ENCODE peak calls at places on chromosome 4, in five cellular contexts. I is activated T-cell treated with anti-CD3 and anti-CD28 coated beads for 1 hour, B is endothelial cell of umbilical vein, H is smooth muscle cell of the brain vasculature, T is hypothalamus. A is an unnamed sample.

GRCh38 chr4:80069108-80069836 is 3.8 kb downstream of the ANTXR2 start:
- DNase-seq in I (no peak), B (no peak), H (no peak), T (no peak), A (no peak)

GRCh38 chr4:124279741-124280140 is 432.8 kb downstream of the ANKRD50 start:
- DNase-seq in I (no peak), B (no peak), H (no peak), T (no peak), A (no peak)

GRCh38 chr4:103994059-103994458 is 274.3 kb upstream of the TACR3 start:
- DNase-seq in I (no peak), B (no peak), H (no peak), T (no peak), A (peak; percentile 1)

GRCh38 chr4:142474398-142475087 is 371.6 kb downstream of the INPP4B start:
- DNase-seq in I (no peak), B (no peak), H (no peak), T (no peak), A (no peak)

GRCh38 chr4:14856076-14856926 is 146.0 kb upstream of the CPEB2 start:
- DNase-seq in I (no peak), B (peak; percentile 35), H (peak; percentile 97), T (no peak), A (peak; percentile 96)

GRCh38 chr4:1768367-1769034 is 24.6 kb upstream of the FGFR3 start:
- DNase-seq in I (no peak), B (no peak), H (no peak), T (no peak), A (no peak)

GRCh38 chr4:66216252-66216651 is 546.0 kb upstream of the EPHA5 start:
- DNase-seq in I (no peak), B (no peak), H (no peak), T (no peak), A (no peak)

GRCh38 chr4:183099537-183100297 is 660 bp downstream of the WWC2 start:
- DNase-seq in I (no peak), B (peak; percentile 38), H (no peak), T (peak; percentile 5), A (no peak)

GRCh38 chr4:76200771-76201224 is 12.8 kb downstream of the SCARB2 start:
- DNase-seq in I (no peak), B (no peak), H (no peak), T (no peak), A (no peak)

A was measured in non-pigmented ciliary epithelial cell.